ENCODE peak calls at places on chromosomes 2 and 18, in seven cellular contexts. O is AG09309, P is cardiac muscle cell, D is HCT116, Y is mucosa of descending colon, M is A549, R is AG04449. V is an unnamed sample.
A peak's percentile ranks its signal among the peaks of the same experiment; 100 is the strongest.

GRCh38 chr2:136238552-136239346 is 120.8 kb upstream of the CXCR4 start:
- DNase-seq in P (peak; percentile 46), M (no peak), D (no peak), Y (no peak), R (no peak), O (no peak), V (peak; percentile 7)

GRCh38 chr2:156476516-156477206 is 40.5 kb downstream of the GPD2 start:
- DNase-seq in Y (no peak), R (no peak), O (peak; percentile 29), M (no peak), P (peak; percentile 80), D (no peak), V (no peak)

GRCh38 chr2:117407746-117408145 is 406.7 kb upstream of the DDX18 start:
- DNase-seq in Y (no peak), D (no peak), R (no peak), P (no peak), O (no peak), M (no peak), V (no peak)

GRCh38 chr18:55579888-55580287 is 8.1 kb downstream of the TCF4 start:
- DNase-seq in Y (no peak), R (no peak), D (no peak), P (peak; percentile 38), O (no peak), M (no peak), V (no peak)

GRCh38 chr18:52130621-52131020 is 209.4 kb upstream of the DCC start:
- DNase-seq in O (no peak), P (no peak), D (no peak), M (no peak), R (no peak), Y (no peak), V (no peak)

GRCh38 chr2:123791716-123792115 is 233.4 kb upstream of the CNTNAP5 start:
- DNase-seq in O (no peak), R (no peak), D (no peak), P (no peak), M (no peak), Y (no peak), V (no peak)

GRCh38 chr18:68438536-68438935 is 276.4 kb downstream of the TMX3 start:
- DNase-seq in R (no peak), O (no peak), D (no peak), Y (no peak), M (no peak), P (no peak), V (no peak)

GRCh38 chr2:113178069-113178468 is 4.3 kb downstream of the PSD4 start:
- DNase-seq in M (no peak), Y (no peak), P (no peak), R (no peak), O (no peak), D (no peak), V (no peak)

GRCh38 chr2:143965493-143966164 is 554.3 kb downstream of the ZEB2 start:
- DNase-seq in M (no peak), D (no peak), O (no peak), R (no peak), Y (no peak), P (no peak), V (no peak)

GRCh38 chr2:182066439-182067061 is 80.9 kb downstream of the PPP1R1C start:
- DNase-seq in D (no peak), O (peak; percentile 98), M (no peak), Y (no peak), P (peak; percentile 91), R (peak; percentile 88), V (peak; percentile 88)

GRCh38 chr2:96264086-96264485 is 1.7 kb downstream of the TMEM127 start:
- DNase-seq in M (no peak), P (peak; percentile 43), R (no peak), Y (no peak), D (no peak), O (no peak), V (peak; percentile 31)

GRCh38 chr2:96265840-96266569 is at the start of the genes CIAO1 and TMEM127:
- DNase-seq in P (peak; percentile 99), O (peak; percentile 83), R (peak; percentile 68), Y (peak; percentile 100), M (peak; percentile 98), D (peak; percentile 90), V (peak; percentile 98)

GRCh38 chr2:96265349-96265839 is 403 bp downstream of the TMEM127 start:
- DNase-seq in R (no peak), Y (no peak), D (no peak), O (no peak), M (no peak), P (no peak), V (peak; percentile 56)

GRCh38 chr2:96264656-96265348 is 995 bp downstream of the TMEM127 start:
- DNase-seq in R (no peak), O (no peak), P (peak; percentile 33), M (no peak), Y (peak; percentile 74), D (no peak), V (peak; percentile 69)

GRCh38 chr2:96267159-96267971 is 1.3 kb downstream of the CIAO1 start:
- DNase-seq in O (no peak), M (peak; percentile 66), R (no peak), D (peak; percentile 39), Y (peak; percentile 69), P (peak; percentile 28), V (peak; percentile 59)
- H3K4me3 ChIP-seq in O (peak overlapping the region; percentile 64), M (peak overlapping the region; percentile 97), R (peak overlapping the region; percentile 91), D (peak overlapping the region; percentile 93), Y (no peak overlapping the region), P (peak overlapping the region; percentile 82), V (peak overlapping the region; percentile 97)

GRCh38 chr18:54173980-54174611 is 50.4 kb downstream of the MBD2 start:
- DNase-seq in Y (no peak), M (no peak), O (no peak), D (no peak), R (no peak), P (no peak), V (no peak)
- TF ChIP-seq CTCF in Y (no peak), M (no peak), O (no peak), D (no peak), R (no peak), P (no peak), V (no peak)

DNA sequence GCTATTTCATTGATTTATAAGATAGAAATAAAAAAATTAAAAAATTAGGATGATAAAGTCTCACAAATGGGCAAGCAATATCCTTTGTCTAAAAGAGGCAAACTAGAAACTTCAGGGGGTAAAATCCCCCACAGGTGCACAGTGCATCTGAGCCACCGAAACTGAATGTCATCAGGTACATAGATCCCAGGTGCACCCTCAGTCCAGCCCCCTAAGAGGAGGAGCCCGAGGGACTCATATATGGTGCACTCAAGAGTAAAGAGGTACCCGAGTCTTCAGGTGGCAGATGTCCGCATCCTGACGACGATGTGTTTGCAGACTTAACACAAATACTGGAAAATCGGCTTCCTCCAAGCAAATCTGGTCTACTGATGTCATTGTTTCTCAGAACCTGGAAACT is 11.3 kb downstream of the QPCT start:
- DNase-seq in D (no peak), O (no peak), P (no peak), Y (no peak), R (no peak), M (no peak), V (no peak)
- H3K4me3 ChIP-seq in D (no peak overlapping the region), O (no peak overlapping the region), P (no peak overlapping the region), Y (no peak overlapping the region), R (no peak overlapping the region), M (no peak overlapping the region), V (no peak overlapping the region)

GRCh38 chr2:152500336-152500735 is 165.4 kb downstream of the FMNL2 start:
- DNase-seq in R (no peak), Y (no peak), D (no peak), M (no peak), O (no peak), P (no peak), V (no peak)
- TF ChIP-seq CTCF in R (no peak), Y (no peak), D (no peak), M (no peak), O (no peak), P (no peak), V (no peak)

GRCh38 chr2:202635441-202636296 is 900 bp downstream of the FAM117B start:
- DNase-seq in D (peak; percentile 34), Y (peak; percentile 92), R (no peak), M (peak; percentile 87), P (peak; percentile 62), O (no peak), V (peak; percentile 44)

GRCh38 chr2:202643012-202643858 is 8.5 kb downstream of the FAM117B start:
- DNase-seq in M (no peak), Y (no peak), P (no peak), D (no peak), O (no peak), R (no peak), V (no peak)

GRCh38 chr2:202642567-202642966 is 7.8 kb downstream of the FAM117B start:
- DNase-seq in R (no peak), Y (no peak), O (no peak), D (no peak), M (no peak), P (no peak), V (no peak)

GRCh38 chr2:202638710-202639109 is 3.9 kb downstream of the FAM117B start:
- DNase-seq in Y (no peak), D (no peak), R (no peak), M (no peak), P (no peak), O (no peak), V (no peak)

GRCh38 chr2:202639233-202639632 is 4.5 kb downstream of the FAM117B start:
- DNase-seq in M (no peak), R (no peak), Y (no peak), O (no peak), P (no peak), D (no peak), V (no peak)
- H3K4me3 ChIP-seq in M (no peak overlapping the region), R (no peak overlapping the region), Y (no peak overlapping the region), O (no peak overlapping the region), P (no peak overlapping the region), D (no peak overlapping the region), V (no peak overlapping the region)

GRCh38 chr2:36368438-36368837 is 12.9 kb downstream of the CRIM1 start:
- DNase-seq in Y (no peak), D (no peak), P (no peak), R (no peak), O (no peak), M (no peak), V (no peak)

GRCh38 chr2:36371070-36371962 is 15.7 kb downstream of the CRIM1 start:
- DNase-seq in P (peak; percentile 42), M (peak; percentile 62), D (no peak), O (no peak), Y (no peak), R (no peak), V (peak; percentile 63)

GRCh38 chr2:36370281-36370680 is 14.7 kb downstream of the CRIM1 start:
- DNase-seq in O (no peak), M (no peak), R (no peak), D (no peak), P (no peak), Y (no peak), V (no peak)

GRCh38 chr2:36369163-36369562 is 13.6 kb downstream of the CRIM1 start:
- DNase-seq in O (no peak), D (no peak), P (no peak), M (no peak), R (no peak), Y (no peak), V (no peak)

DNA sequence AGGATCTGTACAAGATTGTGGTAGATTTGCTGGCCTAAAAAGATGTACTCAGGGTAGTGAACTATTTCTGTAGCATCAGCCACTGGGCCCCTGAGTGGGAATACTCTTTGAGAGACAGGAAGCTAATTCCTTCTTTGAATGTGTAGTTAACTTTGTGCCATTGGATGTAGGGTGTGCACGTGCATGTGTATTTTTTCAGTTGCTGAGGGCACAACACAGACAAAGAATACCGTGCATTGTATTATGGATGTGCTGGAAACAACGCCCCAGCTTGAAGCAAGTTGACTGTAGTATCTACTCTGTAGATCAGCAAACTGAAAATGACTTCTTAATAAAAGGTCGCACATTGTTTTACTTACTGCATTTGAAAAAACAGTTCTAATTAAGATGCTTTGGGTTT is 14.1 kb downstream of the CRIM1 start:
- DNase-seq in M (no peak), P (no peak), Y (no peak), R (no peak), D (no peak), O (no peak), V (no peak)
- TF ChIP-seq CTCF in M (no peak), P (no peak), Y (no peak), R (no peak), D (no peak), O (no peak), V (no peak)

V was measured in foreskin fibroblast.